ENCODE peak calls at places on chromosomes 5 and 9, in ten cellular contexts. K is aorta, P is foreskin fibroblast, L is BJ, I is uterus, S is ovary, F is heart left ventricle, N is H1, Z is tibial artery, V is Caco-2. Y is an unnamed sample.

GRCh38 chr9:86410281-86410680 is 56.1 kb upstream of the TUT7 start:
- DNase-seq in P (peak; percentile 50), N (peak; percentile 55), F (no peak), S (no peak), Z (no peak), K (no peak), I (no peak), L (no peak), V (no peak), Y (no peak)

GRCh38 chr9:128091144-128091543 is 23.1 kb downstream of the SLC25A25 start:
- DNase-seq in P (peak; percentile 96), F (peak; percentile 72), S (peak; percentile 86), L (peak; percentile 80), Z (peak; percentile 86), N (peak; percentile 82), I (peak; percentile 75), K (peak; percentile 89), V (no peak), Y (peak; percentile 76)

GRCh38 chr5:132510076-132510475 is 19.5 kb upstream of the IRF1 start:
- DNase-seq in N (no peak), S (no peak), F (no peak), K (no peak), Z (no peak), V (no peak), I (no peak), P (peak; percentile 82), L (peak; percentile 70), Y (no peak)

GRCh38 chr5:134543820-134544692 is 18.6 kb downstream of the JADE2 start:
- DNase-seq in F (peak; percentile 29), S (no peak), Z (no peak), L (no peak), P (no peak), I (no peak), K (peak; percentile 55), V (no peak), N (no peak), Y (no peak)

GRCh38 chr9:129026442-129027223 is 1.5 kb downstream of the SH3GLB2 start:
- DNase-seq in I (no peak), S (no peak), L (no peak), P (peak; percentile 54), N (no peak), F (no peak), V (peak; percentile 88), Z (no peak), K (no peak), Y (peak; percentile 41)

GRCh38 chr5:177450672-177451424 is 4.2 kb downstream of the PRR7 start:
- DNase-seq in Z (no peak), L (no peak), S (no peak), F (no peak), V (no peak), K (no peak), I (no peak), P (no peak), N (no peak), Y (no peak)

GRCh38 chr5:1931590-1932138 is 48.9 kb upstream of the IRX4 start:
- DNase-seq in Z (no peak), I (peak; percentile 61), V (no peak), L (no peak), K (no peak), N (peak; percentile 76), S (peak; percentile 79), P (peak; percentile 10), F (peak; percentile 45), Y (no peak)

GRCh38 chr5:103013933-103014552 is 105.9 kb downstream of the GIN1 start:
- DNase-seq in S (no peak), L (no peak), F (no peak), N (no peak), I (no peak), V (no peak), K (no peak), P (peak; percentile 44), Z (no peak), Y (no peak)

GRCh38 chr5:138109463-138110265 is 25.8 kb downstream of the WNT8A start:
- DNase-seq in N (no peak), V (no peak), Z (no peak), S (no peak), K (no peak), L (no peak), I (no peak), P (peak; percentile 37), F (no peak), Y (no peak)

GRCh38 chr9:109270971-109271900 is 49.6 kb downstream of the EPB41L4B start:
- DNase-seq in V (no peak), F (no peak), N (no peak), P (no peak), L (no peak), K (no peak), I (no peak), S (no peak), Z (peak; percentile 11), Y (no peak)

GRCh38 chr5:113295111-113295539 is 139.7 kb downstream of the TSSK1B start:
- DNase-seq in F (no peak), P (no peak), K (no peak), Z (no peak), V (no peak), I (no peak), L (no peak), S (no peak), N (no peak), Y (no peak)

GRCh38 chr5:113294341-113295110 is 140.3 kb downstream of the TSSK1B start:
- DNase-seq in I (peak; percentile 92), F (peak; percentile 94), L (peak; percentile 52), N (peak; percentile 86), P (peak; percentile 96), V (peak; percentile 50), S (peak; percentile 95), Z (peak; percentile 89), K (peak; percentile 93), Y (peak; percentile 57)

GRCh38 chr5:113293613-113294340 is 141.0 kb downstream of the TSSK1B start:
- DNase-seq in N (peak; percentile 57), K (no peak), V (no peak), Z (no peak), F (no peak), P (peak; percentile 60), I (no peak), L (no peak), S (peak; percentile 59), Y (no peak)

GRCh38 chr5:113293068-113293571 is 141.7 kb downstream of the TSSK1B start:
- DNase-seq in S (peak; percentile 51), N (peak; percentile 58), P (peak; percentile 37), I (no peak), K (no peak), F (no peak), Z (no peak), V (no peak), L (no peak), Y (no peak)

DNA sequence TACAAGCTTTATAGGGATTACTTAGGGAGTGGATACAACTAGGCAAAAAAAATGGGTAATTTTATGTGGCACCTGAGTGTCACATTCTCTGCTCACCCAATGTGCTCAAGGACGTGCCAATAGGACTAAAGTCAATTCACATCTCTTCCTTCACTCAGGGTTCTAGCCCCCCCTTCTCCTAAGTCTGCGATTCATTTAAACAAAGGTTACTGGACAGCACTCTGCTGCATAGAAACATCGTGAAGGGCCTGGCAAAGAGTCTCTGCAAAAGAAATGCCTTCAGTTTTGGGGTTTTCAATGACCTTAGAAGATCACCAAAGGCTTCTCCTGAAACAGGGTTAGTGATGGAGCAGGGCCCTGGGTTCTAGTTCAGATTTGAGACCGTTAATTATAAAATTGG is 142.3 kb downstream of the TSSK1B start:
- DNase-seq in V (no peak), N (no peak), P (no peak), F (no peak), K (no peak), Z (no peak), I (no peak), S (no peak), L (no peak), Y (no peak)
- H3K4me3 ChIP-seq in V (no peak overlapping the region), N (peak overlapping the region; percentile 72), P (peak overlapping the region; percentile 75), F (peak overlapping the region; percentile 67), K (no peak overlapping the region), Z (no peak overlapping the region), I (peak overlapping the region; percentile 97), S (peak overlapping the region; percentile 81), L (no peak overlapping the region), Y (peak overlapping the region; percentile 91)

GRCh38 chr9:130054428-130054786 is 701 bp downstream of the GPR107 start:
- DNase-seq in S (no peak), V (no peak), Z (no peak), N (no peak), K (no peak), P (no peak), L (no peak), I (no peak), F (no peak), Y (no peak)

GRCh38 chr9:130053109-130053503 is 600 bp upstream of the GPR107 start:
- DNase-seq in L (no peak), P (no peak), S (no peak), F (no peak), I (no peak), N (no peak), K (no peak), V (no peak), Z (no peak), Y (no peak)

GRCh38 chr9:130051855-130052254 is 1.9 kb upstream of the GPR107 start:
- DNase-seq in K (no peak), V (no peak), Z (no peak), S (no peak), P (no peak), I (no peak), N (no peak), F (no peak), L (no peak), Y (no peak)

GRCh38 chr9:130053504-130054427 is at the start of gene GPR107:
- DNase-seq in K (peak; percentile 91), V (peak; percentile 76), S (peak; percentile 89), L (no peak), P (peak; percentile 86), I (peak; percentile 82), F (peak; percentile 88), Z (peak; percentile 70), N (peak; percentile 88), Y (no peak)

GRCh38 chr9:130054820-130055219 is 1.1 kb downstream of the GPR107 start:
- DNase-seq in N (no peak), I (no peak), P (no peak), S (no peak), Z (no peak), F (no peak), K (no peak), L (no peak), V (no peak), Y (no peak)
- H3K4me3 ChIP-seq in N (peak overlapping the region; percentile 79), I (peak overlapping the region; percentile 83), P (peak overlapping the region; percentile 90), S (peak overlapping the region; percentile 98), Z (peak overlapping the region; percentile 82), F (peak overlapping the region; percentile 86), K (peak overlapping the region; percentile 92), L (peak overlapping the region; percentile 96), V (peak overlapping the region; percentile 75), Y (peak overlapping the region; percentile 91)

DNA sequence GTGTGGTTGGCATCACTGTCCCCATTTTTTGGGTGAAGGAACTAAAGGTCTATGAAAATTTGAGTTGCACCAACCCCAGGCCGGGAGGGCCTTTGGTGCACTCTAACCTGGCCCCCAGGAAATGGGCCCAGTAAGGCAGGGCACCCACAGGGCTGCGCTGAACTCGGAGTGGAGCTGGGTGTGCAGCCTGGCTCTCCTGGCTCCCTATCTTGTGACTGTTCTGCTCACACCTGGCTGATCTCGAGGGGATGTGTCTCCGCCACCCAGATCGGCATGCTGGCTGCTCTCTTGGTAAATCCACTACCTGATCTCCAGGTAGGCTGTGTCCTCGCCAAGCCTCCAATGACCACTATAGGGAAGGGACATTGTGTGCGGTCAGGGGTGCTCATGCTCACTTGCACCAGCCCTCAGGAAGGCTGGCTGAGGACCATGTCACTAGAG is 259.8 kb downstream of the NSG2 start:
- DNase-seq in I (no peak), P (no peak), L (no peak), F (no peak), K (no peak), S (no peak), V (no peak), N (no peak), Z (no peak), Y (no peak)
- H3K4me3 ChIP-seq in I (no peak overlapping the region), P (no peak overlapping the region), L (no peak overlapping the region), F (no peak overlapping the region), K (no peak overlapping the region), S (no peak overlapping the region), V (no peak overlapping the region), N (no peak overlapping the region), Z (no peak overlapping the region), Y (no peak overlapping the region)

GRCh38 chr5:95081500-95082355 is 203.2 kb downstream of the MCTP1 start:
- DNase-seq in K (peak; percentile 68), V (no peak), F (peak; percentile 43), I (no peak), S (no peak), P (peak; percentile 75), Z (peak; percentile 49), N (no peak), L (peak; percentile 54), Y (peak; percentile 89)
- H3K4me3 ChIP-seq in K (no peak overlapping the region), V (no peak overlapping the region), F (peak overlapping the region; percentile 57), I (peak overlapping the region; percentile 18), S (peak overlapping the region; percentile 15), P (peak overlapping the region; percentile 30), Z (peak overlapping the region; percentile 36), N (no peak overlapping the region), L (no peak overlapping the region), Y (peak overlapping the region; percentile 75)